ENCODE peak calls at places on chromosomes 2 and 18, in nine cellular contexts. S is tibial artery, R is pancreas, W is choroid plexus epithelial cell, V is upper lobe of right lung, K is SK-N-SH, C is GM06990, A is psoas muscle, H is foreskin fibroblast. X is an unnamed sample.

GRCh38 chr2:120990451-120990871 is 254.8 kb downstream of the GLI2 start:
- DNase-seq in S (peak; percentile 63), R (no peak), W (peak; percentile 3), V (no peak), K (no peak), C (no peak), A (no peak), H (peak; percentile 52), X (no peak)

GRCh38 chr2:30161929-30162328 is 15.1 kb downstream of the YPEL5 start:
- DNase-seq in S (no peak), R (no peak), W (no peak), V (no peak), K (no peak), C (no peak), A (no peak), H (no peak), X (no peak)

GRCh38 chr2:238305092-238305862 is 15.0 kb upstream of the TRAF3IP1 start:
- DNase-seq in S (no peak), R (no peak), W (peak; percentile 32), V (peak; percentile 46), K (no peak), C (no peak), A (no peak), H (no peak), X (no peak)

GRCh38 chr18:377088-377487 is 109.2 kb upstream of the THOC1 start:
- DNase-seq in S (no peak), R (no peak), W (no peak), V (no peak), K (peak; percentile 37), C (no peak), A (no peak), H (peak; percentile 18), X (no peak)

GRCh38 chr2:139694327-139694726 is 914.1 kb upstream of the NXPH2 start:
- DNase-seq in S (no peak), R (no peak), W (no peak), V (no peak), K (no peak), C (no peak), A (no peak), H (no peak), X (no peak)

GRCh38 chr18:2147424-2147823 is 423.9 kb downstream of the METTL4 start:
- DNase-seq in S (no peak), R (no peak), W (peak; percentile 4), V (no peak), K (no peak), C (no peak), A (no peak), H (no peak), X (no peak)

GRCh38 chr2:65613968-65614555 is 181.7 kb upstream of the SPRED2 start:
- DNase-seq in S (no peak), R (no peak), W (no peak), V (no peak), K (no peak), C (no peak), A (no peak), H (no peak), X (no peak)

GRCh38 chr2:188235364-188235763 is 56.3 kb upstream of the GULP1 start:
- DNase-seq in S (no peak), R (no peak), W (peak; percentile 4), V (no peak), K (no peak), C (peak; percentile 18), A (no peak), H (no peak), X (no peak)

GRCh38 chr2:160558531-160558930 is 64.9 kb upstream of the RBMS1 start:
- DNase-seq in S (no peak), R (no peak), W (no peak), V (no peak), K (no peak), C (no peak), A (no peak), H (no peak), X (no peak)

GRCh38 chr2:160562730-160563129 is 69.1 kb upstream of the RBMS1 start:
- DNase-seq in S (no peak), R (no peak), W (no peak), V (no peak), K (no peak), C (no peak), A (no peak), H (no peak), X (no peak)

GRCh38 chr2:160557903-160558302 is 64.3 kb upstream of the RBMS1 start:
- DNase-seq in S (no peak), R (no peak), W (no peak), V (no peak), K (no peak), C (no peak), A (no peak), H (no peak), X (no peak)

GRCh38 chr2:160565099-160565498 is 71.5 kb upstream of the RBMS1 start:
- DNase-seq in S (no peak), R (no peak), W (no peak), V (no peak), K (no peak), C (no peak), A (no peak), H (no peak), X (no peak)

GRCh38 chr2:160561551-160562280 is 68.1 kb upstream of the RBMS1 start:
- DNase-seq in S (no peak), R (no peak), W (peak; percentile 86), V (no peak), K (no peak), C (no peak), A (no peak), H (peak; percentile 45), X (no peak)
- H3K4me3 ChIP-seq in S (no peak overlapping the region), R (no peak overlapping the region), W (no peak overlapping the region), V (no peak overlapping the region), K (no peak overlapping the region), C (no peak overlapping the region), A (no peak overlapping the region), H (no peak overlapping the region), X (no peak overlapping the region)

GRCh38 chr18:6406910-6407470 is 7.7 kb downstream of the L3MBTL4 start:
- DNase-seq in S (no peak), R (no peak), W (no peak), V (no peak), K (no peak), C (no peak), A (no peak), H (no peak), X (no peak)

GRCh38 chr18:6406075-6406909 is 8.4 kb downstream of the L3MBTL4 start:
- DNase-seq in S (peak; percentile 21), R (no peak), W (peak; percentile 54), V (no peak), K (no peak), C (no peak), A (peak; percentile 21), H (peak; percentile 18), X (no peak)

GRCh38 chr18:6405237-6406074 is 9.3 kb downstream of the L3MBTL4 start:
- DNase-seq in S (no peak), R (no peak), W (peak; percentile 27), V (no peak), K (no peak), C (no peak), A (no peak), H (no peak), X (no peak)

GRCh38 chr18:6401687-6402086 is 13.0 kb downstream of the L3MBTL4 start:
- DNase-seq in S (no peak), R (no peak), W (no peak), V (no peak), K (no peak), C (no peak), A (no peak), H (no peak), X (no peak)

DNA sequence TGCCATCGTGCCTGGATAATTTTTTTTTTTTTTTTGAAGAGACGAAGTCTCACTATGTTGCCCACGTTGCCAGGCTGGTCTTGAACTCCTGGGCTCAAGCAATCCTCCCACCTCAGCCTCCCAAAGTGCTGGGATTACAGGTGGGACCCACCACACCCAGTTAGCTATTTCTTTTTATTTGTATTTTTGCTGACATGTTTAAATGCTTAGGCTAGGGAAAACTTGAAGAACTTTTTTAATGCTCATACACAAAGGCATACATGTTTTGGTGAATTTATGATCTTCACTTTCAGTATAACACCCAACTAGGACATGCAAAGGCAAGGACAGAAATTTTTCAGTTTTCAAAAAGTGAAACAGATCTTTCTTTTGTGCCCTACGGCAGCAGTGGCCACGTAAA is 9.9 kb downstream of the L3MBTL4 start:
- DNase-seq in S (no peak), R (no peak), W (no peak), V (no peak), K (no peak), C (no peak), A (no peak), H (no peak), X (no peak)
- H3K4me3 ChIP-seq in S (no peak overlapping the region), R (no peak overlapping the region), W (no peak overlapping the region), V (no peak overlapping the region), K (no peak overlapping the region), C (no peak overlapping the region), A (no peak overlapping the region), H (no peak overlapping the region), X (no peak overlapping the region)

GRCh38 chr18:8252371-8252770 is 356.9 kb upstream of the RAB12 start:
- DNase-seq in S (no peak), R (no peak), W (peak; percentile 12), V (no peak), K (no peak), C (no peak), A (no peak), H (no peak), X (no peak)

GRCh38 chr18:8241731-8242130 is 367.5 kb upstream of the RAB12 start:
- DNase-seq in S (no peak), R (no peak), W (no peak), V (no peak), K (no peak), C (no peak), A (no peak), H (no peak), X (no peak)

GRCh38 chr18:8242306-8242705 is 366.9 kb upstream of the RAB12 start:
- DNase-seq in S (no peak), R (no peak), W (no peak), V (no peak), K (no peak), C (no peak), A (no peak), H (no peak), X (no peak)

GRCh38 chr18:8248576-8248975 is 360.7 kb upstream of the RAB12 start:
- DNase-seq in S (no peak), R (no peak), W (no peak), V (no peak), K (no peak), C (no peak), A (no peak), H (no peak), X (no peak)

GRCh38 chr18:8247700-8248099 is 361.5 kb upstream of the RAB12 start:
- DNase-seq in S (no peak), R (no peak), W (no peak), V (no peak), K (no peak), C (no peak), A (no peak), H (no peak), X (no peak)
- H3K4me3 ChIP-seq in S (no peak overlapping the region), R (no peak overlapping the region), W (no peak overlapping the region), V (no peak overlapping the region), K (no peak overlapping the region), C (no peak overlapping the region), A (no peak overlapping the region), H (no peak overlapping the region), X (no peak overlapping the region)

DNA sequence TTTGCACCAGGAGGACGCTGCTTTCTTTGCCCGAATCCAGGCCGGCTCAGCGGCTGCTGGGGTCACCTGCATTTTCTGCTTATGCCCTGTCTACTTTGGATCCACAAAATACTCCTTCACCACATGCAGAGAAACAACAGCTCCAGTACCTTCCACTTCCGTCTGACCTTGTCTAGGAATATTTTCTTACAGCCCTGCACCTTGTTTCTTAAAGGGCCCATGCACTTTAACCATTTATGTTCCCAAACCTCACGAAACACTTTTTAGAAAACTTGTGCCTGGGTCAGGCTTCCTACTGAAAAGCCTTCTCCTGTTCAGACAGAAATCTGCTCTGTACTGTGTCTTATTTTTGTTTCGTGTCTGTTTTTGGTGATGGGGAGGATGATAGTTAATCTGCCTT is 129.4 kb upstream of the NCK2 start:
- DNase-seq in S (no peak), R (no peak), W (no peak), V (no peak), K (no peak), C (no peak), A (no peak), H (no peak), X (no peak)
- H3K4me3 ChIP-seq in S (no peak overlapping the region), R (peak overlapping the region; percentile 34), W (no peak overlapping the region), V (no peak overlapping the region), K (no peak overlapping the region), C (no peak overlapping the region), A (no peak overlapping the region), H (no peak overlapping the region), X (no peak overlapping the region)

X was measured in right atrium auricular region.